ENCODE peak calls at places on chromosomes 13 and 19, in eight cellular contexts. N is neural progenitor cell; T is fibroblast of the aortic adventitia; M is RWPE1; S is CD4-positive, alpha-beta T cell; B is AG04449; L is AG10803; U is brain microvascular endothelial cell. H is an unnamed sample.

GRCh38 chr13:80742027-80742426 is 401.1 kb upstream of the SPRY2 start:
- DNase-seq in U (no peak), B (no peak), S (no peak), N (no peak), T (no peak), L (no peak), M (no peak), H (no peak)

GRCh38 chr13:32285633-32285965 is 29.6 kb downstream of the ZAR1L start:
- DNase-seq in M (no peak), U (peak), N (no peak), S (no peak), B (no peak), L (no peak), T (no peak), H (no peak)

GRCh38 chr19:4676955-4677731 is 7.0 kb upstream of the MYDGF start:
- DNase-seq in S (no peak), N (peak), U (peak), M (peak), L (peak), T (peak), B (no peak), H (peak)

GRCh38 chr19:3132971-3133792 is 2.7 kb upstream of the GNA15 start:
- DNase-seq in U (peak), T (peak), S (peak), L (peak), M (no peak), N (no peak), B (no peak), H (no peak)

GRCh38 chr19:14450168-14450874 is 17.2 kb downstream of the PKN1 start:
- DNase-seq in T (no peak), N (peak), S (no peak), B (no peak), U (peak), L (no peak), M (peak), H (peak)

GRCh38 chr19:3849787-3850186 is 19.1 kb downstream of the ZFR2 start:
- DNase-seq in T (no peak), N (no peak), M (no peak), B (no peak), S (no peak), U (no peak), L (no peak), H (no peak)

GRCh38 chr19:42053037-42053935 is 16.7 kb downstream of the GRIK5 start:
- DNase-seq in U (no peak), L (no peak), S (no peak), N (no peak), B (no peak), M (peak), T (no peak), H (no peak)

GRCh38 chr19:6680141-6680540 is 10.2 kb upstream of the TNFSF14 start:
- DNase-seq in M (no peak), B (no peak), U (no peak), T (no peak), S (no peak), L (no peak), N (no peak), H (no peak)

GRCh38 chr19:17779281-17779930 is 15.5 kb upstream of the B3GNT3 start:
- DNase-seq in N (peak), U (no peak), T (peak), L (peak), B (no peak), M (no peak), S (no peak), H (peak)

GRCh38 chr13:41409611-41410010 is 47.7 kb upstream of the RGCC start:
- DNase-seq in N (no peak), M (no peak), T (no peak), L (peak), B (no peak), U (no peak), S (no peak), H (no peak)

GRCh38 chr19:3508771-3509535 is 2.8 kb downstream of the FZR1 start:
- DNase-seq in T (no peak), U (peak), M (no peak), L (no peak), N (no peak), S (no peak), B (no peak), H (no peak)

GRCh38 chr19:989381-990081 is 5.4 kb downstream of the WDR18 start:
- DNase-seq in L (no peak), M (no peak), T (no peak), U (no peak), B (no peak), N (no peak), S (no peak), H (no peak)
- TF ChIP-seq CTCF in L (peak), M (no peak), T (peak), U (peak), B (peak), N (peak), S (no peak), H (peak)

GRCh38 chr19:47047931-47048399 is 459 bp downstream of the TMEM160 start:
- DNase-seq in L (peak), U (peak), M (peak), S (peak), T (peak), B (peak), N (peak), H (peak)

GRCh38 chr19:47045867-47046470 is 2.5 kb downstream of the TMEM160 start:
- DNase-seq in S (no peak), B (no peak), L (no peak), N (no peak), T (no peak), M (no peak), U (no peak), H (no peak)

GRCh38 chr19:47047272-47047930 is 1.0 kb downstream of the TMEM160 start:
- DNase-seq in N (no peak), U (no peak), B (no peak), L (no peak), M (no peak), T (no peak), S (no peak), H (no peak)

GRCh38 chr19:47049307-47049700 is 880 bp upstream of the TMEM160 start:
- DNase-seq in S (no peak), B (peak), N (peak), T (peak), L (peak), M (no peak), U (peak), H (no peak)

GRCh38 chr19:47044946-47045866 is 3.2 kb downstream of the TMEM160 start:
- DNase-seq in M (no peak), U (no peak), T (no peak), L (no peak), B (no peak), S (no peak), N (no peak), H (no peak)
- TF ChIP-seq CTCF in M (no peak), U (no peak), T (no peak), L (no peak), B (no peak), S (no peak), N (no peak), H (no peak)

GRCh38 chr13:26629260-26629659 is 71.8 kb downstream of the WASF3 start:
- DNase-seq in T (no peak), S (no peak), B (no peak), N (no peak), U (peak), M (no peak), L (peak), H (no peak)
- TF ChIP-seq CTCF in T (no peak), S (no peak), B (peak), N (peak), U (peak), M (no peak), L (peak), H (no peak)

DNA sequence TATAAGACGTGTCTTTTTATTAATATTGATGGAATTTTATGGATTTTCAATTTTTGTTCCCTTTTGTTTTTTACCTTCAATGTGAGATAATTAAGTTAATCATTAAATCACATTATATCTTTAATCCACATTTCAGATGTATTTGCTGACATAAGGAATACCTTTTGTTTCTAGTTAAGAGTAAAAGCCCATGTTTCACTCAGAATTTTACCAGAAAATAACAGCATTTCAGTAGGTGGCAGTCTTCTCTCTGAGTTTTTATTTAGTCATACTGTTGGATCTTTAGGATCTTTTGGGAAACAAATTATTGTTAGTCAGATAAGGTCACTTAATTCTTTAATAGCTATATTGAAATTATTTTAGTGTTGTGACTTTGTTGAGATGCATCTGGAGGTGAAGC is 67.9 kb downstream of the NDFIP2 start:
- DNase-seq in M (no peak), U (no peak), B (no peak), S (no peak), N (no peak), T (peak), L (peak), H (no peak)
- TF ChIP-seq CTCF in M (peak), U (no peak), B (no peak), S (no peak), N (peak), T (peak), L (peak), H (peak)

GRCh38 chr13:90974249-90974954 is 373.1 kb upstream of the MIR17HG start:
- DNase-seq in S (no peak), B (no peak), U (no peak), M (no peak), L (no peak), T (no peak), N (no peak), H (no peak)

DNA sequence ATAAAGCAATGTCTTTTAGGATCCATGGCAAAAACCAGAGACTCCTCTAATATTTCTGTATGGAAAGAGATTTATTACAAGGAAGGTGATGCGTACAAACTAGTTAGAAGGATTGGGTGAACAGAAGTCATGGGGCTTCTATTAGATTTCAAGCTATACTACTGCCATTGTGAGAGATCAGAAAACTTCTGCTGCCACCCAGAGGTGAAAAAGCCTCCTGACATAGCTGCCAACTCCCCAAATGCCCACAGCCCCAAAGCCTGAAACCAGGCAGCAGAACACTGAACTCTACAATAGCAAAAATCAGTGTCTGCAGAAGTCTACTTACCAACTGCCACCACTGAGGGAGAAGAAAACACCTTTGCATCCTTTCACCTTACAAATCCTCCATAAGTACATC is 379.0 kb upstream of the MIR17HG start:
- DNase-seq in U (no peak), N (peak), B (no peak), S (no peak), M (peak), T (no peak), L (no peak), H (peak)
- TF ChIP-seq CTCF in U (peak), N (peak), B (no peak), S (no peak), M (peak), T (no peak), L (no peak), H (peak)

GRCh38 chr13:106520205-106521004 is 15.1 kb downstream of the EFNB2 start:
- DNase-seq in N (peak), U (no peak), S (no peak), T (peak), B (no peak), M (no peak), L (peak), H (no peak)
- TF ChIP-seq CTCF in N (peak), U (peak), S (no peak), T (peak), B (peak), M (no peak), L (peak), H (no peak)